ENCODE peak calls at places on chromosomes 7 and 10, in six cellular contexts. One of them, this sample, is unnamed.
A peak's percentile ranks its signal among the peaks of the same experiment; 100 is the strongest.

GRCh38 chr10:137031-137430 is 1.8 kb downstream of the ZMYND11 start:
- ATAC-seq in activated T-cell treated with anti-CD3 and anti-CD28 coated beads, Interleukin-2, amount 50 U/mL, for 4 hours: peak; percentile 12
- ATAC-seq in stimulated activated naive CD8-positive, alpha-beta T cell treated with anti-CD3 and anti-CD28 coated beads, Interleukin-15, amount 100 ng/mL, for 72 hours: peak; percentile 54
- ATAC-seq in activated CD8-positive, alpha-beta T cell treated with anti-CD3 and anti-CD28 coated beads for 36 hours: peak; percentile 54
- ATAC-seq in IMR-90: no peak
- ATAC-seq in Right ventricle myocardium inferior: no peak
- ATAC-seq in this sample: no peak

GRCh38 chr7:156434706-156435105 is 205.9 kb upstream of the RNF32 start:
- ATAC-seq in activated T-cell treated with anti-CD3 and anti-CD28 coated beads, Interleukin-2, amount 50 U/mL, for 4 hours: no peak
- ATAC-seq in stimulated activated naive CD8-positive, alpha-beta T cell treated with anti-CD3 and anti-CD28 coated beads, Interleukin-15, amount 100 ng/mL, for 72 hours: no peak
- ATAC-seq in activated CD8-positive, alpha-beta T cell treated with anti-CD3 and anti-CD28 coated beads for 36 hours: no peak
- ATAC-seq in IMR-90: no peak
- ATAC-seq in Right ventricle myocardium inferior: no peak
- ATAC-seq in this sample: no peak

GRCh38 chr10:53955091-53955490 is 845.9 kb downstream of the PCDH15 start:
- ATAC-seq in activated T-cell treated with anti-CD3 and anti-CD28 coated beads, Interleukin-2, amount 50 U/mL, for 4 hours: no peak
- ATAC-seq in stimulated activated naive CD8-positive, alpha-beta T cell treated with anti-CD3 and anti-CD28 coated beads, Interleukin-15, amount 100 ng/mL, for 72 hours: no peak
- ATAC-seq in activated CD8-positive, alpha-beta T cell treated with anti-CD3 and anti-CD28 coated beads for 36 hours: no peak
- ATAC-seq in IMR-90: no peak
- ATAC-seq in Right ventricle myocardium inferior: no peak
- ATAC-seq in this sample: no peak

GRCh38 chr10:125495386-125495785 is 187.6 kb downstream of the TEX36 start:
- ATAC-seq in activated T-cell treated with anti-CD3 and anti-CD28 coated beads, Interleukin-2, amount 50 U/mL, for 4 hours: no peak
- ATAC-seq in stimulated activated naive CD8-positive, alpha-beta T cell treated with anti-CD3 and anti-CD28 coated beads, Interleukin-15, amount 100 ng/mL, for 72 hours: no peak
- ATAC-seq in activated CD8-positive, alpha-beta T cell treated with anti-CD3 and anti-CD28 coated beads for 36 hours: no peak
- ATAC-seq in IMR-90: no peak
- ATAC-seq in Right ventricle myocardium inferior: no peak
- ATAC-seq in this sample: no peak

GRCh38 chr7:42914009-42914725 is 2.3 kb upstream of the C7orf25 start:
- ATAC-seq in activated T-cell treated with anti-CD3 and anti-CD28 coated beads, Interleukin-2, amount 50 U/mL, for 4 hours: no peak
- ATAC-seq in stimulated activated naive CD8-positive, alpha-beta T cell treated with anti-CD3 and anti-CD28 coated beads, Interleukin-15, amount 100 ng/mL, for 72 hours: no peak
- ATAC-seq in activated CD8-positive, alpha-beta T cell treated with anti-CD3 and anti-CD28 coated beads for 36 hours: no peak
- ATAC-seq in IMR-90: no peak
- ATAC-seq in Right ventricle myocardium inferior: no peak
- ATAC-seq in this sample: no peak

GRCh38 chr7:95596183-95597135 is at the start of gene PDK4:
- ATAC-seq in activated T-cell treated with anti-CD3 and anti-CD28 coated beads, Interleukin-2, amount 50 U/mL, for 4 hours: no peak
- ATAC-seq in stimulated activated naive CD8-positive, alpha-beta T cell treated with anti-CD3 and anti-CD28 coated beads, Interleukin-15, amount 100 ng/mL, for 72 hours: peak; percentile 46
- ATAC-seq in activated CD8-positive, alpha-beta T cell treated with anti-CD3 and anti-CD28 coated beads for 36 hours: no peak
- ATAC-seq in IMR-90: peak; percentile 98
- ATAC-seq in Right ventricle myocardium inferior: peak; percentile 93
- ATAC-seq in this sample: peak; percentile 94

GRCh38 chr10:77821551-77821950 is 105.0 kb downstream of the DLG5 start:
- ATAC-seq in activated T-cell treated with anti-CD3 and anti-CD28 coated beads, Interleukin-2, amount 50 U/mL, for 4 hours: no peak
- ATAC-seq in stimulated activated naive CD8-positive, alpha-beta T cell treated with anti-CD3 and anti-CD28 coated beads, Interleukin-15, amount 100 ng/mL, for 72 hours: no peak
- ATAC-seq in activated CD8-positive, alpha-beta T cell treated with anti-CD3 and anti-CD28 coated beads for 36 hours: no peak
- ATAC-seq in IMR-90: no peak
- ATAC-seq in Right ventricle myocardium inferior: peak; percentile 42
- ATAC-seq in this sample: no peak

GRCh38 chr10:91573320-91573719 is 59.6 kb downstream of the PPP1R3C start:
- ATAC-seq in activated T-cell treated with anti-CD3 and anti-CD28 coated beads, Interleukin-2, amount 50 U/mL, for 4 hours: no peak
- ATAC-seq in stimulated activated naive CD8-positive, alpha-beta T cell treated with anti-CD3 and anti-CD28 coated beads, Interleukin-15, amount 100 ng/mL, for 72 hours: no peak
- ATAC-seq in activated CD8-positive, alpha-beta T cell treated with anti-CD3 and anti-CD28 coated beads for 36 hours: no peak
- ATAC-seq in IMR-90: no peak
- ATAC-seq in Right ventricle myocardium inferior: no peak
- ATAC-seq in this sample: no peak

GRCh38 chr7:98816206-98816605 is 53.6 kb downstream of the TMEM130 start:
- ATAC-seq in activated T-cell treated with anti-CD3 and anti-CD28 coated beads, Interleukin-2, amount 50 U/mL, for 4 hours: no peak
- ATAC-seq in stimulated activated naive CD8-positive, alpha-beta T cell treated with anti-CD3 and anti-CD28 coated beads, Interleukin-15, amount 100 ng/mL, for 72 hours: no peak
- ATAC-seq in activated CD8-positive, alpha-beta T cell treated with anti-CD3 and anti-CD28 coated beads for 36 hours: no peak
- ATAC-seq in IMR-90: no peak
- ATAC-seq in Right ventricle myocardium inferior: peak; percentile 95
- ATAC-seq in this sample: no peak

GRCh38 chr7:121510858-121511482 is 114.9 kb upstream of the FAM3C start:
- ATAC-seq in activated T-cell treated with anti-CD3 and anti-CD28 coated beads, Interleukin-2, amount 50 U/mL, for 4 hours: no peak
- ATAC-seq in stimulated activated naive CD8-positive, alpha-beta T cell treated with anti-CD3 and anti-CD28 coated beads, Interleukin-15, amount 100 ng/mL, for 72 hours: no peak
- ATAC-seq in activated CD8-positive, alpha-beta T cell treated with anti-CD3 and anti-CD28 coated beads for 36 hours: no peak
- ATAC-seq in IMR-90: no peak
- ATAC-seq in Right ventricle myocardium inferior: no peak
- ATAC-seq in this sample: no peak

GRCh38 chr7:151856516-151856915 is 20.4 kb downstream of the PRKAG2 start:
- ATAC-seq in activated T-cell treated with anti-CD3 and anti-CD28 coated beads, Interleukin-2, amount 50 U/mL, for 4 hours: no peak
- ATAC-seq in stimulated activated naive CD8-positive, alpha-beta T cell treated with anti-CD3 and anti-CD28 coated beads, Interleukin-15, amount 100 ng/mL, for 72 hours: no peak
- ATAC-seq in activated CD8-positive, alpha-beta T cell treated with anti-CD3 and anti-CD28 coated beads for 36 hours: no peak
- ATAC-seq in IMR-90: no peak
- ATAC-seq in Right ventricle myocardium inferior: no peak
- ATAC-seq in this sample: no peak

GRCh38 chr7:131189488-131189887 is 138.2 kb upstream of the MKLN1 start:
- ATAC-seq in activated T-cell treated with anti-CD3 and anti-CD28 coated beads, Interleukin-2, amount 50 U/mL, for 4 hours: peak; percentile 46
- ATAC-seq in stimulated activated naive CD8-positive, alpha-beta T cell treated with anti-CD3 and anti-CD28 coated beads, Interleukin-15, amount 100 ng/mL, for 72 hours: peak; percentile 64
- ATAC-seq in activated CD8-positive, alpha-beta T cell treated with anti-CD3 and anti-CD28 coated beads for 36 hours: peak; percentile 42
- ATAC-seq in IMR-90: no peak
- ATAC-seq in Right ventricle myocardium inferior: no peak
- ATAC-seq in this sample: no peak

GRCh38 chr7:311796-312195 is 21.8 kb downstream of the FOXL3 start:
- ATAC-seq in activated T-cell treated with anti-CD3 and anti-CD28 coated beads, Interleukin-2, amount 50 U/mL, for 4 hours: no peak
- ATAC-seq in stimulated activated naive CD8-positive, alpha-beta T cell treated with anti-CD3 and anti-CD28 coated beads, Interleukin-15, amount 100 ng/mL, for 72 hours: no peak
- ATAC-seq in activated CD8-positive, alpha-beta T cell treated with anti-CD3 and anti-CD28 coated beads for 36 hours: no peak
- ATAC-seq in IMR-90: no peak
- ATAC-seq in Right ventricle myocardium inferior: no peak
- ATAC-seq in this sample: no peak

GRCh38 chr7:155460926-155461613 is 3.1 kb downstream of the EN2 start:
- ATAC-seq in activated T-cell treated with anti-CD3 and anti-CD28 coated beads, Interleukin-2, amount 50 U/mL, for 4 hours: no peak
- ATAC-seq in stimulated activated naive CD8-positive, alpha-beta T cell treated with anti-CD3 and anti-CD28 coated beads, Interleukin-15, amount 100 ng/mL, for 72 hours: peak; percentile 11
- ATAC-seq in activated CD8-positive, alpha-beta T cell treated with anti-CD3 and anti-CD28 coated beads for 36 hours: no peak
- ATAC-seq in IMR-90: no peak
- ATAC-seq in Right ventricle myocardium inferior: no peak
- ATAC-seq in this sample: no peak

GRCh38 chr7:158856883-158857668 is 718 bp downstream of the DYNC2I1 start:
- ATAC-seq in activated T-cell treated with anti-CD3 and anti-CD28 coated beads, Interleukin-2, amount 50 U/mL, for 4 hours: no peak
- ATAC-seq in stimulated activated naive CD8-positive, alpha-beta T cell treated with anti-CD3 and anti-CD28 coated beads, Interleukin-15, amount 100 ng/mL, for 72 hours: peak; percentile 34
- ATAC-seq in activated CD8-positive, alpha-beta T cell treated with anti-CD3 and anti-CD28 coated beads for 36 hours: peak; percentile 1
- ATAC-seq in IMR-90: peak; percentile 40
- ATAC-seq in Right ventricle myocardium inferior: peak; percentile 4
- ATAC-seq in this sample: no peak

GRCh38 chr10:119028900-119029612 is 458 bp upstream of the NANOS1 start:
- ATAC-seq in activated T-cell treated with anti-CD3 and anti-CD28 coated beads, Interleukin-2, amount 50 U/mL, for 4 hours: peak; percentile 71
- ATAC-seq in stimulated activated naive CD8-positive, alpha-beta T cell treated with anti-CD3 and anti-CD28 coated beads, Interleukin-15, amount 100 ng/mL, for 72 hours: peak; percentile 74
- ATAC-seq in activated CD8-positive, alpha-beta T cell treated with anti-CD3 and anti-CD28 coated beads for 36 hours: peak; percentile 85
- ATAC-seq in IMR-90: peak; percentile 84
- ATAC-seq in Right ventricle myocardium inferior: peak; percentile 82
- ATAC-seq in this sample: peak; percentile 90

GRCh38 chr7:30852360-30852709 is 59.3 kb upstream of the AQP1 start:
- ATAC-seq in activated T-cell treated with anti-CD3 and anti-CD28 coated beads, Interleukin-2, amount 50 U/mL, for 4 hours: no peak
- ATAC-seq in stimulated activated naive CD8-positive, alpha-beta T cell treated with anti-CD3 and anti-CD28 coated beads, Interleukin-15, amount 100 ng/mL, for 72 hours: no peak
- ATAC-seq in activated CD8-positive, alpha-beta T cell treated with anti-CD3 and anti-CD28 coated beads for 36 hours: no peak
- ATAC-seq in IMR-90: no peak
- ATAC-seq in Right ventricle myocardium inferior: no peak
- ATAC-seq in this sample: peak; percentile 27

GRCh38 chr7:112118581-112119566 is 87.3 kb downstream of the DOCK4 start:
- ATAC-seq in activated T-cell treated with anti-CD3 and anti-CD28 coated beads, Interleukin-2, amount 50 U/mL, for 4 hours: no peak
- ATAC-seq in stimulated activated naive CD8-positive, alpha-beta T cell treated with anti-CD3 and anti-CD28 coated beads, Interleukin-15, amount 100 ng/mL, for 72 hours: no peak
- ATAC-seq in activated CD8-positive, alpha-beta T cell treated with anti-CD3 and anti-CD28 coated beads for 36 hours: no peak
- ATAC-seq in IMR-90: no peak
- ATAC-seq in Right ventricle myocardium inferior: peak; percentile 89
- ATAC-seq in this sample: peak; percentile 40

GRCh38 chr10:21217107-21217506 is 308.4 kb downstream of the SKIDA1 start:
- ATAC-seq in activated T-cell treated with anti-CD3 and anti-CD28 coated beads, Interleukin-2, amount 50 U/mL, for 4 hours: no peak
- ATAC-seq in stimulated activated naive CD8-positive, alpha-beta T cell treated with anti-CD3 and anti-CD28 coated beads, Interleukin-15, amount 100 ng/mL, for 72 hours: no peak
- ATAC-seq in activated CD8-positive, alpha-beta T cell treated with anti-CD3 and anti-CD28 coated beads for 36 hours: no peak
- ATAC-seq in IMR-90: no peak
- ATAC-seq in Right ventricle myocardium inferior: peak; percentile 39
- ATAC-seq in this sample: no peak

This sample was measured in gastroesophageal sphincter.